ENCODE peak calls at places on chromosomes 16 and 17, in five cellular contexts. B is IMR-90, M is osteoblast, N is BJ, A is breast epithelium. S is an unnamed sample.

GRCh38 chr17:77282524-77283515 is 142.1 kb downstream of the SEC14L1 start:
- DNase-seq in M (peak; percentile 91), N (no peak), A (peak; percentile 74), B (peak; percentile 43), S (peak; percentile 60)

GRCh38 chr16:16014329-16015224 is 65.2 kb downstream of the ABCC1 start:
- DNase-seq in A (peak; percentile 39), B (peak; percentile 62), N (no peak), M (peak; percentile 82), S (peak; percentile 37)

GRCh38 chr16:79656537-79657115 is 56.1 kb upstream of the MAF start:
- DNase-seq in B (no peak), M (no peak), N (no peak), A (no peak), S (no peak)

GRCh38 chr16:51971184-51971583 is 575.8 kb downstream of the TOX3 start:
- DNase-seq in B (peak; percentile 52), A (no peak), N (no peak), M (no peak), S (no peak)

GRCh38 chr16:46830417-46830901 is 521 bp downstream of the C16orf87 start:
- DNase-seq in N (no peak), B (no peak), M (peak; percentile 79), A (no peak), S (no peak)

GRCh38 chr16:17921357-17921978 is 415.1 kb downstream of the NPIPA8 start:
- DNase-seq in B (no peak), M (no peak), N (no peak), A (no peak), S (no peak)

GRCh38 chr17:75814900-75815373 is 29.3 kb downstream of the UNC13D start:
- DNase-seq in B (peak; percentile 79), N (peak; percentile 26), M (peak; percentile 99), A (no peak), S (no peak)

GRCh38 chr17:10127819-10128375 is 70.5 kb downstream of the GAS7 start:
- DNase-seq in N (peak; percentile 84), M (peak; percentile 94), A (peak; percentile 54), B (peak; percentile 99), S (peak; percentile 57)

GRCh38 chr16:68291227-68291626 is 19.5 kb downstream of the SLC7A6OS start:
- DNase-seq in N (no peak), B (no peak), M (no peak), A (no peak), S (no peak)

GRCh38 chr17:13756763-13757162 is 155.0 kb upstream of the HS3ST3A1 start:
- DNase-seq in N (no peak), M (no peak), A (no peak), B (no peak), S (no peak)

GRCh38 chr17:9211133-9211765 is 189.9 kb downstream of the NTN1 start:
- DNase-seq in B (no peak), M (no peak), A (no peak), N (no peak), S (no peak)

GRCh38 chr17:37676115-37676925 is 33.1 kb upstream of the DDX52 start:
- DNase-seq in A (no peak), M (peak; percentile 36), B (peak; percentile 64), N (no peak), S (no peak)

GRCh38 chr17:76550712-76551615 is 11.1 kb downstream of the PRCD start:
- DNase-seq in N (no peak), B (peak; percentile 54), M (peak; percentile 44), A (peak; percentile 73), S (peak; percentile 51)

GRCh38 chr17:77906377-77906871 is 52.1 kb upstream of the TNRC6C start:
- DNase-seq in N (no peak), M (peak; percentile 44), B (no peak), A (no peak), S (no peak)

GRCh38 chr16:71499775-71500364 is 10.7 kb upstream of the ZNF19 start:
- DNase-seq in A (no peak), M (peak; percentile 76), N (no peak), B (peak; percentile 66), S (no peak)

GRCh38 chr16:89444151-89444723 is 46.1 kb downstream of the ANKRD11 start:
- DNase-seq in A (no peak), B (no peak), M (no peak), N (no peak), S (no peak)

GRCh38 chr16:2196981-2197511 is 641 bp upstream of the CASKIN1 start:
- DNase-seq in B (no peak), M (peak; percentile 76), A (no peak), N (no peak), S (no peak)

GRCh38 chr16:2196162-2196980 is at the start of gene CASKIN1:
- DNase-seq in A (no peak), M (peak; percentile 96), N (no peak), B (no peak), S (no peak)

GRCh38 chr16:2195316-2196161 is 866 bp downstream of the CASKIN1 start:
- DNase-seq in B (no peak), A (no peak), N (no peak), M (peak; percentile 91), S (no peak)

GRCh38 chr16:2194852-2195315 is 1.5 kb downstream of the CASKIN1 start:
- DNase-seq in A (peak; percentile 56), M (peak; percentile 98), B (peak; percentile 39), N (no peak), S (peak; percentile 55)

DNA sequence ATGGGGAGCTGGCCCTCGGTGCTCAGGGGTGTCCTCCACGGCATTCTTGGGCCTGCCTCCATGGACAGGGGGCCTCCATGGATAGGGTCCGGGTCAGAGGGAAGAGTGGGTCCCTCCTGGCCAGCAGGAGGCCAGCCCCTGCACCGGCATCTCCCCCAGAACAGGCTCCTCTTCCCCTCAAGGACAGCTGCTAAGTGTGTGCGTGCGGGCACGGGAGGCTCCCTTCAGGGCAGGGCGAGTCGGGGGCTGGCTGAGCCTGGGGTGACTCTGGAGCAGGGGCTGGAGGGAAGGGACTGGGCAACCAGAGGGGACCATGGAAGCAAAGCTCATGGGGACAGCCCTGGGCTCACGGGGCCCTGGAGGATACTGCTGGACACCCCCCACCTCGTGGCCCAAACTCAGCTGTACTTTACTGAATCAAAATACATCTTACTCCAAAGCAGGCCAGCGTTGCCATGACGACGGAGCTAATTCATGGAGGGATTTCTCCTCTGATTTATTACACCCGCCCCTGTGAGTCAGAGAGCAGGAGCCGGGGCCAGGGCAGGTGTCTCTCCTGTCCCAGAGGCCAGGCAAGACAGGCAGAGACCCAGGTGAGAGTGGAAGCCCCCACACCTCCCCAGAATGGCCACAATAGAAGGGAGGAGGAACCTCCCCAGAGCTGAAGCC is 2.1 kb downstream of the CASKIN1 start:
- DNase-seq in A (no peak), B (peak; percentile 27), M (peak; percentile 93), N (no peak), S (no peak)
- H3K27me3 ChIP-seq in A (no peaks in the 10 kb centered on the region), B (peaks cover 53% of the 10 kb centered on the region), M (peaks cover 50% of the 10 kb centered on the region), N (peaks cover 28% of the 10 kb centered on the region), S (no peaks in the 10 kb centered on the region)

GRCh38 chr17:48608494-48608834 is 2.4 kb downstream of the HOXB7 start:
- DNase-seq in B (no peak), A (no peak), N (no peak), M (no peak), S (no peak)

GRCh38 chr17:48609754-48610281 is 999 bp downstream of the HOXB7 start:
- DNase-seq in A (no peak), M (no peak), B (no peak), N (no peak), S (no peak)

GRCh38 chr17:48610282-48611211 is at the start of gene HOXB7:
- DNase-seq in M (no peak), B (peak; percentile 62), N (no peak), A (no peak), S (peak; percentile 61)

GRCh38 chr17:48606892-48607241 is 2.1 kb upstream of the HOXB6 start:
- DNase-seq in A (no peak), N (no peak), B (no peak), M (no peak), S (no peak)

GRCh38 chr17:48608921-48609505 is 1.8 kb downstream of the HOXB7 start:
- DNase-seq in M (no peak), A (no peak), B (no peak), N (no peak), S (no peak)
- H3K4me3 ChIP-seq in M (no peak overlapping the region), A (no peak overlapping the region), B (no peak overlapping the region), N (no peak overlapping the region), S (no peak overlapping the region)

GRCh38 chr16:78094166-78094565 is 5.3 kb upstream of the WWOX start:
- DNase-seq in B (no peak), N (no peak), M (no peak), A (no peak), S (no peak)
- TF ChIP-seq CTCF in B (no peak), N (no peak), M (no peak), A (no peak), S (no peak)

GRCh38 chr17:79299349-79299748 is 224.7 kb downstream of the ENGASE start:
- DNase-seq in N (no peak), A (no peak), M (no peak), B (no peak), S (no peak)
- H3K27me3 ChIP-seq in N (no peaks in the 10 kb centered on the region), A (peaks cover 80% of the 10 kb centered on the region), M (peaks cover 4% of the 10 kb centered on the region), B (peaks cover 3% of the 10 kb centered on the region), S (no peaks in the 10 kb centered on the region)

GRCh38 chr17:2172447-2172938 is 117.6 kb downstream of the HIC1 start:
- DNase-seq in M (no peak), N (no peak), B (peak; percentile 92), A (no peak), S (peak; percentile 54)
- H3K4me3 ChIP-seq in M (peak overlapping the region; percentile 37), N (no peak overlapping the region), B (no peak overlapping the region), A (no peak overlapping the region), S (no peak overlapping the region)

DNA sequence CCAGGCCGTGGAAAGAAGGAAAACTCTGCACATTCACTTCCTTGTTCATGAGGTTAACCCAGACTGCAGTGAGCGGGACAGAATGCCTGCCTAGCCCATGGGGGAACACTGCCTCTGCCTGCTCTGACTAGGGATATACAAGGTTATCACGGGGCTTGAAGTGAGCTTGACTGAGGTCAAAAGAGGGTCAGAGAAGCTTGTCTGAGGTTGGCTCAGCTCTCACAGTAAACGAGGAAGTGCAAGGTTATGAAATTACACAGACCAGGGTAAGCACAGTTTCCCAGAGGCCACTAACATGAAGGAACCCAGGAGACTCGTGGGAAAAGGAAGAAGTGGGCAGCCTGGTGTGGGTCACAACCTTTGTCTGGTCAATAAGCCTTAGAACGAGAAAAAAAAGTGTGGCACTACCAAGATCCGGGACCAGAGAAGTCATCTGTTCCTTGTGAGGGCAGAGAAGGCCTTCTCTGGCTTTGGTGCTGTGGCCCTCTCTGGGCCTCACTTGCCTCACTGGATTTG is 28.8 kb downstream of the HIC1 start:
- DNase-seq in B (no peak), N (no peak), M (no peak), A (peak; percentile 57), S (peak; percentile 64)
- TF ChIP-seq CTCF in B (no peak), N (no peak), M (no peak), A (no peak), S (no peak)

GRCh38 chr17:17384961-17385360 is 81.8 kb downstream of the NT5M start:
- DNase-seq in N (no peak), B (no peak), M (peak; percentile 6), A (no peak), S (no peak)

GRCh38 chr17:17382901-17383300 is 79.7 kb downstream of the NT5M start:
- DNase-seq in B (no peak), M (no peak), A (no peak), N (no peak), S (no peak)

GRCh38 chr17:17385502-17385901 is 82.3 kb downstream of the NT5M start:
- DNase-seq in A (no peak), N (no peak), M (peak; percentile 49), B (no peak), S (no peak)

GRCh38 chr17:17386143-17386800 is 83.1 kb downstream of the NT5M start:
- DNase-seq in M (peak; percentile 46), N (no peak), A (peak; percentile 46), B (no peak), S (no peak)

GRCh38 chr17:17384291-17384615 is 81.1 kb downstream of the NT5M start:
- DNase-seq in N (no peak), B (no peak), A (no peak), M (peak; percentile 59), S (no peak)
- H3K27me3 ChIP-seq in N (peaks cover 11% of the 10 kb centered on the region), B (peaks cover 53% of the 10 kb centered on the region), A (no peaks in the 10 kb centered on the region), M (peaks cover 34% of the 10 kb centered on the region), S (no peaks in the 10 kb centered on the region)